ENCODE peak calls at places on chromosomes 5 and 9, in five cellular contexts. H, O, K, W and C are unnamed samples. For H3K4me1, the result is how much of the 10 kb centered on the place peaks cover.

GRCh38 chr5:83374547-83374946 is 97.0 kb upstream of the VCAN start:
- DNase-seq in H (peak), O (no peak), K (no peak), W (no peak), C (peak)

GRCh38 chr9:37974506-37975173 is 70.7 kb upstream of the SLC25A51 start:
- DNase-seq in H (no peak), O (no peak), K (peak), W (no peak), C (no peak)

GRCh38 chr5:75510836-75511434 is 494 bp downstream of the CERT1 start:
- DNase-seq in H (peak), O (no peak), K (peak), W (peak), C (peak)

GRCh38 chr9:104856413-104856941 is 71.5 kb downstream of the ABCA1 start:
- DNase-seq in H (no peak), O (no peak), K (no peak), W (no peak), C (no peak)

GRCh38 chr5:133866160-133866902 is 102.1 kb downstream of the C5orf15 start:
- DNase-seq in H (no peak), O (no peak), K (no peak), W (no peak), C (no peak)

GRCh38 chr9:81477669-81478068 is 211.7 kb downstream of the TLE1 start:
- DNase-seq in H (no peak), O (no peak), K (no peak), W (no peak), C (no peak)

GRCh38 chr5:75734913-75735789 is 17.9 kb upstream of the POC5 start:
- DNase-seq in H (no peak), O (peak), K (no peak), W (no peak), C (no peak)

GRCh38 chr5:435156-435790 is 7.7 kb upstream of the EXOC3 start:
- DNase-seq in H (no peak), O (no peak), K (no peak), W (peak), C (peak)

GRCh38 chr9:111839387-111839786 is 44.6 kb upstream of the SHOC1 start:
- DNase-seq in H (no peak), O (no peak), K (peak), W (no peak), C (no peak)

GRCh38 chr9:70551391-70551790 is 136.9 kb upstream of the KLF9 start:
- DNase-seq in H (no peak), O (peak), K (no peak), W (no peak), C (no peak)

GRCh38 chr9:124766815-124767554 is 4.1 kb downstream of the NR6A1 start:
- DNase-seq in H (no peak), O (no peak), K (no peak), W (no peak), C (no peak)

GRCh38 chr9:118162711-118163110 is 458.5 kb downstream of the TLR4 start:
- DNase-seq in H (no peak), O (no peak), K (no peak), W (no peak), C (no peak)

GRCh38 chr9:89115426-89115825 is 63.2 kb downstream of the SHC3 start:
- DNase-seq in H (no peak), O (no peak), K (no peak), W (no peak), C (no peak)

GRCh38 chr9:110641350-110641749 is 27.2 kb upstream of the MUSK start:
- DNase-seq in H (no peak), O (no peak), K (no peak), W (no peak), C (no peak)

GRCh38 chr5:54390539-54391031 is 64.9 kb upstream of the HSPB3 start:
- DNase-seq in H (no peak), O (no peak), K (no peak), W (no peak), C (no peak)

GRCh38 chr5:139642891-139643871 is 5.0 kb upstream of the CXXC5 start:
- DNase-seq in H (no peak), O (no peak), K (peak), W (peak), C (peak)

GRCh38 chr5:167850901-167851300 is 440.5 kb upstream of the WWC1 start:
- DNase-seq in H (no peak), O (no peak), K (no peak), W (no peak), C (no peak)

GRCh38 chr9:129284607-129285291 is 106.7 kb upstream of the IER5L start:
- DNase-seq in H (no peak), O (no peak), K (no peak), W (peak), C (peak)

GRCh38 chr5:66949066-66949465 is 247.5 kb downstream of the CD180 start:
- DNase-seq in H (no peak), O (peak), K (no peak), W (no peak), C (no peak)

GRCh38 chr5:66947458-66947857 is 249.1 kb downstream of the CD180 start:
- DNase-seq in H (no peak), O (no peak), K (no peak), W (no peak), C (no peak)

GRCh38 chr5:66956439-66956838 is 240.2 kb downstream of the CD180 start:
- DNase-seq in H (no peak), O (no peak), K (no peak), W (no peak), C (no peak)

DNA sequence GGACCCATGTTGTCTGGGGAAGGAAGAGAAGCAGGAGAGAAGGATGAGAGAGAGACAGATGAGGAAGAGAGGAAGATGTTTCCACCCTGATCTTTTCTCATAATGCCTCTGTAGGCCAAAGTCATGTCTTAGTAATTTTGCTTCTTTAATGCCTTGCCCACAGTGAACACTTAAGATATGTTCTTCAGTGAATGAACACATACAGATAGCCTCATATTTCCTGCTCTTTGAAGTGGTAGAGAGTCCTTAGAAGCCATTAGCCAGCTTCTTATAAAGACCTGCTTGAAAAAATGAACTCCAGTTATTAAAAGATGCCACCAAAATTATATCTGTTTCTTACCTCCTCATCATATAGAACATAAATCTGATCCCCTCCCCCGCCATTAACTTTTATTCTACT is 244.4 kb downstream of the CD180 start:
- DNase-seq in H (no peak), O (no peak), K (no peak), W (no peak), C (no peak)
- H3K4me3 ChIP-seq in H (no peak), O (no peak), K (no peak), W (no peak), C (no peak)

DNA sequence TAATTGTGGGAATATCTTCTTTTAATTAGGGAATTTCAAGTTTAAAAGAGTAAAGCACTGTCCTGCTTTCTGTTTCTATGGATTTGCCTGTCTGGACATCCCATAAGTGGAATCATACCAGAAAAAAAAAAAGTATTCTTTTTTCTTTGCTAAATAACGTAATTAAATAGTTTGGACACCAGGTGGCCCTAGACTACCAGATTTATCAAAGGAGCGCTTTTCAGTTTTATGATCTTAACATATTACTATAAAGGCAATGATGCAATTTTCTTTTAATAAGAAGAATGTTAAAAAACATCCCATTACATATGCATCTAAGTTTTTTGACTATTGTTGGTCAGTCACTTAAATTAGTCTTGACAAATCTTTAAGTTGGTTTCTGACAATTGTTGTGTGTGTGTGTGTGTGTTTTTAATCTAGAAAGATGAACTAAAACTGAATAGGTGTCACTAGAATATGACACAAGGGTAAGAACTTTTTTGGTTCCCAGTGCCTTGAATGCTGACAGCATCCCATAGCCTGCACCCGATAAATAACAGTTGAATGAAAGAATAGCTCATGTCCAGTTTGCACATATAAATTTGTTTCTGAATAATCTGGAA is 49.5 kb downstream of the C5orf22 start:
- DNase-seq in H (no peak), O (peak), K (no peak), W (no peak), C (no peak)
- H3K4me1 ChIP-seq in H (under half), O (under half), K (under half), W (under half), C (under half)

DNA sequence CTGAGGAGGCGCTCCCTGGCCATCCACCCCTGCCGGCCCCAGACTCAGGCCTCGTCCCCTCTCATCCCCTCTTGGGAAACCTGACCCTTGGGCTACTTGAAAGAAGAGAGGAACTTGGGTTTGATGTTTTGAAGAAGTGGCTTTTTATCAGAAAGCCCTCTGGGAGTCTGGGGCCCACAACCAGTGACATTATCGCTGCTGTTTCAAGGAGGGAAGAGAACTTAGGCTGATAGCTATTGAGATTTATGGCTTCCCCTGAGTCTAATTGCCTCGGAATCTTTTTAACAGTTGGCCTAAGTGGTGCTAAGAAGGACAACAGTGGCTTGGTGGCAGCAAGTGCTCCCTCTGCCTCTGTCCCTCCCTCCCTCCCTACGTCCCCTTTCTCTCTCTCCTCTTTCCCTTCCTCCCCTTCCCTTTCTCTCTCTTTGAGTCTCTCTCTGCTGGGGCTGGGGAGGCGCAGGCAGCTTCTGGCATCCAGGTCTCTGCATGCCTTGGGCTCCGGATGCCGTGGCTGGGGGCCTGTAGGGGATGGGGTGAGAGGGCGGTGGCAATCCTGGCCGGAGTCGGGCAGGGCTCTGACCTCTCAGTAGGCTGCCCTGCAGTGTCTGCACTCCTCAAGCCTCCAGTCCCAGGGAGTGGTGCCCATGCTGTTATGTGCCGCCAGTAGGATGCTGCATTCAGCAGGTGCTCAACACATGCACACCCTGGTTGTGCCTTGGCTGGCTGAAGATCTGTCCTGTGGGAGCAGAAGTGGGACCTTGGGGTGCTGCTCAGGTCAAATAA is 49.6 kb upstream of the RXRA start:
- DNase-seq in H (no peak), O (no peak), K (no peak), W (no peak), C (no peak)
- H3K27ac ChIP-seq in H (no peak), O (no peak), K (no peak), W (no peak), C (no peak)

GRCh38 chr9:76395381-76395780 is 1.2 kb upstream of the RFK start:
- DNase-seq in H (no peak), O (no peak), K (no peak), W (no peak), C (no peak)
- H3K4me3 ChIP-seq in H (peak), O (peak), K (no peak), W (peak), C (peak)

DNA sequence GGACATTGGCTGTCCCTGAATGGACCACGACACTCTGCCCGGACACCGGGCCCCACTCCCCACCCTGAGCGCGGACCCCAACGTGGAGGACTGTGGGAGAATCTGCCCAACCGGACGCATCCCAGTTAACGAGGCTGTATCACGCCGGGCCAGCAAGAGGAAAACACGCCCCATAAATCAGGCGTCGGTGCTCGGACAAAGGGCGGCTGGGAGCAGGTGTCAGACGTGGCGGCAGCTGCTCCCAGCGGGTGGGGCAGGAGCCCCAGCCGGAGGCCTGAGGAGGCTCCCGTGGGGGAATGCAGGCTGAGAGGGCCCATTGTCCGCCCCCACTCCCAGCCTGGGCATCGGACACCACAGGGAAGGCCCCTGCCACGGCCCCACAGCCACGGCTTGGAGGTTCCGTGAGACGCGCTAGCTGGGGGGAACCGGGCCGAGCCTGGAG is 19.2 kb downstream of the NOTCH1 start:
- DNase-seq in H (no peak), O (no peak), K (no peak), W (no peak), C (no peak)
- H3K4me1 ChIP-seq in H (under half), O (under half), K (under half), W (under half), C (half or more)

GRCh38 chr5:72463499-72464052 is 43.6 kb downstream of the ZNF366 start:
- DNase-seq in H (no peak), O (no peak), K (no peak), W (no peak), C (no peak)
- H3K27ac ChIP-seq in H (no peak), O (peak), K (no peak), W (no peak), C (peak)

DNA sequence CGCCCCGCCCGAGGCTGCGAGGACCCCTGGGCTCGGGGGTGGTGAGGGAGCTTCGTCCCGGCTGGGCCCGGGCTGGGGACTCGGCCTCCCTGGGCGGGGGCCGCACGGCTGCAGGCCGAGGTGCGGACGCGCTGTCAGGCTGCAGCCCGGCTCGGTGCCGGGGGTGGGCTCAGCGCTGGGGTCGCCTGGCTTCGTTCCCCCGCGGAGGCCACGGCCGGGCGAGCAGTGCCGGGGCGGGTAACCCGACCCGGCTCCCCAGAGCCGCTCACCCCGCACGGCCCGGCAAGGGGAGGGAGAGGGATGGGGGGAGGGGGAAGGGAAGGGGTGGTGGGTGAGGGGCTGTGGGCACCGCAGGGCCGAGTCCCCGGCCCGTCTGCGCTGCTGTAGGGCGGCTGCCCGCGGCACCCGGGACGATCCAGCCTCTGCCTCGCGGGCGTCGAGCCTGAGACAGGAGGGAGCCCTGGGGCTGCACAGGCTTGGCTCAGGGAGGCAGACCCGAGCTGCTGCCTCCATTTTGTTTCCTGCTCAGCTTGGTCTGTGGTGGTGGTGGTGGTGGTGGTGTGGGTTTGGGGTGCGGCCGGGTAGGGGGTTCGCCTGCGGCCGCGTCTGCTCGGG is 962 bp upstream of the NSD1 start:
- DNase-seq in H (peak), O (no peak), K (no peak), W (no peak), C (no peak)
- H3K4me3 ChIP-seq in H (peak), O (no peak), K (peak), W (peak), C (peak)

DNA sequence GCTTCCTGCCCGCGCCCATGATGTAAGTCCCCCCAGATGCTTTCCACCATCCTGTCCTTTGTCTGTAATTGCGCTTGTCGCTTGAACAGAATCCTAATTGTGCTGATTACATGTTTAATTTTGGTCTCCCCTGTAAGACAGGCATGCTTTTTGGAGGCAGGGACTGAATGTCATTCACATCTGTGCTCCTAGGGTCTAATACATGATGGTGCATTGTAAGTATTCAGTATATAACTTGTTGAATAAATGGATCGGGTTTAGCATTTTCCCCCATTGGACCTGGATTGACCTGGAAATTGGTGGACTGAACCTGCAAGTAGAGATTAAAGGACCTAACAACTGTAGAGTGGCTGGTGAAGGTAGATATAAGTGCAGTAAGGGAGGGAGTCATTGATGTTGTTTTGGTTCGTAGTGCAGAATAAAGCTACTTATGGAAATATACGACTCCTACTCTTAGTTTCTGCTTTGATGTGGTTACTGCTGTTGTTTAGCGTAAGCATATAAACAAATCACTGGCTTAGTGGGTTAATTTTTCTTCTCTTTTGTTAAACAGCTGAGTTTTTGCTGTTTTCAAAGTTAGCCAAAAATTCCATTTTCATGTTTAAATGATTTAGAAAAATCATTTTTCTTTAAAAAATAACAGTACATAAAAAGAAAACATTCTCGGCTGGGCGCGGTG is 57.3 kb downstream of the TRIO start:
- DNase-seq in H (no peak), O (no peak), K (no peak), W (no peak), C (no peak)
- H3K4me1 ChIP-seq in H (under half), O (under half), K (under half), W (under half), C (under half)

GRCh38 chr5:79800979-79801827 is 111.6 kb downstream of the CMYA5 start:
- DNase-seq in H (no peak), O (no peak), K (no peak), W (no peak), C (no peak)
- H3K27ac ChIP-seq in H (no peak), O (no peak), K (no peak), W (no peak), C (no peak)

DNA sequence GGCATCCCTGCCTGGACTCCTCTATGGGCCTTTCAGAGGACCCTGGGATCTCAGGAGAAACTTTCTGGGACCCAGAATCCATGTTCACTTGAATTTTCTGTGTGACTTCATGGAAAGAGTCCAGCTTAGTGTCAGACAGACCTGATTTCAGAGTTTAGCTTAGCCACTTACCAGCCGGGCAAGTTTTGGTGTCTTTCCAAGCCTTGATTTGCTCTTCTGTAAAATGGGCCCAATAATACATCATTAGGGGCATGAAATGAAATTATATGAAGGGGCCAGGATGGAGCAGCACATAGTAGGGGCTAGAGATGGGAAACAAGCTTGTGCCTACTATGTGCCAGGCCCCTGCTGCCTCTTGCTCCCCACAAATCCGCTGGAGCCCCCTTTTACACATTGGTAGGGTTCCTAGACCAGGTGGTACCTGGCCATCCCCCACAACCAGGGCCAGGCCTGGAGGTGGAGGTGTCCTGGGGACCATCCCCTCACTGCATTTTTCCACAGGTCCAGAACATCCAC is 33.2 kb upstream of the RPL26L1 start:
- DNase-seq in H (no peak), O (no peak), K (no peak), W (no peak), C (no peak)
- H3K4me3 ChIP-seq in H (no peak), O (no peak), K (no peak), W (no peak), C (no peak)